ENCODE peak calls at places on chromosomes 11 and 22, in four cellular contexts. G is AG20443, M is neural crest cell, I is NCI-H774. B is an unnamed sample.

GRCh38 chr11:112856591-112856990 is 104.6 kb upstream of the NCAM1 start:
- DNase-seq in G (no peak), M (no peak), I (no peak), B (no peak)

GRCh38 chr11:1882265-1883238 is 9.1 kb downstream of the PRR33 start:
- DNase-seq in G (peak; percentile 92), M (peak; percentile 86), I (peak; percentile 44), B (peak; percentile 91)

GRCh38 chr22:39343259-39344045 is 6.3 kb upstream of the SYNGR1 start:
- DNase-seq in G (peak; percentile 86), M (peak; percentile 62), I (peak; percentile 2), B (peak; percentile 76)

GRCh38 chr11:35257287-35257686 is 118.3 kb downstream of the CD44 start:
- DNase-seq in G (no peak), M (no peak), I (no peak), B (no peak)

GRCh38 chr11:35304393-35304790 is 115.0 kb downstream of the SLC1A2 start:
- DNase-seq in G (peak; percentile 54), M (no peak), I (no peak), B (peak; percentile 28)

GRCh38 chr11:61579398-61580291 is 1.2 kb downstream of the SYT7 start:
- DNase-seq in G (no peak), M (no peak), I (no peak), B (no peak)

GRCh38 chr22:19812910-19813309 is 41.8 kb downstream of the GNB1L start:
- DNase-seq in G (no peak), M (no peak), I (no peak), B (no peak)

GRCh38 chr22:32760815-32761214 is 40.7 kb upstream of the TIMP3 start:
- DNase-seq in G (no peak), M (no peak), I (no peak), B (no peak)

GRCh38 chr22:44403930-44404329 is 91.2 kb upstream of the SHISAL1 start:
- DNase-seq in G (no peak), M (no peak), I (no peak), B (no peak)

B was measured in hepatic stellate cell.